ENCODE peak calls at places on chromosomes 11 and 22, in four cellular contexts. X is pons; B is activated CD4-positive, alpha-beta T cell treated with anti-CD3 and anti-CD28 coated beads, Interleukin-2, amount 10 ng/mL, durations not matched to agents 7 days and 5 days; E is SK-MEL-5. D is an unnamed sample.
A peak's percentile ranks its signal among the peaks of the same experiment; 100 is the strongest.

GRCh38 chr11:95144313-95145235 is 54.9 kb downstream of the ENDOD1 start:
- DNase-seq in X (no peak), B (no peak), E (no peak), D (no peak)

GRCh38 chr11:62392506-62392905 is 26.3 kb upstream of the SCGB1A1 start:
- DNase-seq in X (no peak), B (no peak), E (no peak), D (no peak)

GRCh38 chr11:110297726-110298297 is 1.4 kb upstream of the RDX start:
- DNase-seq in X (no peak), B (no peak), E (no peak), D (no peak)

GRCh38 chr11:63592975-63593395 is 21.2 kb downstream of the PLAAT3 start:
- DNase-seq in X (peak; percentile 77), B (no peak), E (peak; percentile 59), D (no peak)

GRCh38 chr11:1298695-1299492 is 10.5 kb downstream of the TOLLIP start:
- DNase-seq in X (no peak), B (no peak), E (no peak), D (peak; percentile 61)

GRCh38 chr11:44886765-44887164 is 63.9 kb downstream of the TP53I11 start:
- DNase-seq in X (no peak), B (no peak), E (no peak), D (no peak)

GRCh38 chr11:108803781-108804180 is 138.9 kb downstream of the DDX10 start:
- DNase-seq in X (no peak), B (no peak), E (no peak), D (no peak)

GRCh38 chr11:69280994-69281393 is 13.0 kb upstream of the MYEOV start:
- DNase-seq in X (no peak), B (no peak), E (no peak), D (peak; percentile 89)

GRCh38 chr11:103584021-103584420 is 452.4 kb upstream of the DDI1 start:
- DNase-seq in X (no peak), B (no peak), E (no peak), D (no peak)

GRCh38 chr11:126653040-126653439 is 297.6 kb downstream of the ST3GAL4 start:
- DNase-seq in X (no peak), B (no peak), E (no peak), D (no peak)

GRCh38 chr22:38971202-38971601 is 10.9 kb upstream of the APOBEC3B start:
- DNase-seq in X (no peak), B (no peak), E (no peak), D (no peak)

GRCh38 chr11:134682577-134682976 is 270.5 kb upstream of the B3GAT1 start:
- DNase-seq in X (no peak), B (no peak), E (no peak), D (no peak)

GRCh38 chr11:114244995-114245394 is 51.2 kb upstream of the NNMT start:
- DNase-seq in X (no peak), B (no peak), E (no peak), D (no peak)

GRCh38 chr22:21797444-21798221 is 62.0 kb upstream of the YPEL1 start:
- DNase-seq in X (no peak), B (no peak), E (no peak), D (no peak)

GRCh38 chr11:95567685-95568084 is 221.9 kb downstream of the FAM76B start:
- DNase-seq in X (no peak), B (no peak), E (peak; percentile 15), D (no peak)

GRCh38 chr11:44258190-44258489 is 51.8 kb downstream of the ALX4 start:
- DNase-seq in X (no peak), B (no peak), E (no peak), D (no peak)

GRCh38 chr22:17970205-17970708 is 54.1 kb downstream of the MICAL3 start:
- DNase-seq in X (no peak), B (no peak), E (no peak), D (no peak)

GRCh38 chr11:65640483-65641207 is 2.7 kb downstream of the SIPA1 start:
- DNase-seq in X (peak; percentile 72), B (peak; percentile 55), E (no peak), D (no peak)

GRCh38 chr11:1422981-1423380 is 33.2 kb downstream of the BRSK2 start:
- DNase-seq in X (no peak), B (no peak), E (no peak), D (no peak)

GRCh38 chr22:48842976-48843375 is 984.7 kb downstream of the BRD1 start:
- DNase-seq in X (no peak), B (no peak), E (no peak), D (no peak)

GRCh38 chr11:66363805-66364535 is 7.6 kb downstream of the SLC29A2 start:
- DNase-seq in X (no peak), B (peak; percentile 73), E (peak; percentile 73), D (no peak)

GRCh38 chr11:50174189-50174588 is 141.5 kb downstream of the OR4C45 start:
- DNase-seq in X (no peak), B (no peak), E (peak; percentile 22), D (no peak)

GRCh38 chr11:68574308-68574707 is 110.0 kb upstream of the GAL start:
- DNase-seq in X (no peak), B (no peak), E (no peak), D (no peak)

GRCh38 chr22:49999901-50000586 is 12.5 kb downstream of the IL17REL start:
- DNase-seq in X (no peak), B (no peak), E (no peak), D (no peak)

GRCh38 chr11:123558536-123559315 is 95.7 kb downstream of the SCN3B start:
- DNase-seq in X (no peak), B (no peak), E (no peak), D (no peak)

GRCh38 chr22:29004647-29005371 is 56.8 kb downstream of the C22orf31 start:
- DNase-seq in X (peak; percentile 47), B (no peak), E (no peak), D (no peak)

GRCh38 chr22:27430799-27431480 is 370.6 kb downstream of the MN1 start:
- DNase-seq in X (no peak), B (no peak), E (no peak), D (no peak)

GRCh38 chr11:10038916-10039315 is 255.1 kb downstream of the SBF2 start:
- DNase-seq in X (no peak), B (no peak), E (no peak), D (no peak)

GRCh38 chr11:31340903-31341572 is 28.5 kb downstream of the DCDC1 start:
- DNase-seq in X (no peak), B (peak; percentile 16), E (peak; percentile 67), D (no peak)

GRCh38 chr22:46011627-46012181 is 34.7 kb upstream of the WNT7B start:
- DNase-seq in X (no peak), B (no peak), E (no peak), D (no peak)

D was measured in kidney epithelial cell.